ENCODE peak calls at places on chromosomes 2 and 18, in five cellular contexts. N is tibial nerve, Q is right atrium auricular region, A is H9, W is A673. I is an unnamed sample. For H3K27me3, the result is how much of the 10 kb centered on the place peaks cover.

GRCh38 chr2:156190532-156190931 is 142.0 kb downstream of the NR4A2 start:
- DNase-seq in Q (no peak), W (no peak), N (no peak), A (no peak), I (no peak)

GRCh38 chr18:79923896-79924585 is 27.4 kb downstream of the SLC66A2 start:
- DNase-seq in Q (no peak), A (no peak), W (no peak), N (no peak), I (peak)

GRCh38 chr2:10912796-10913445 is 1.2 kb downstream of the KCNF1 start:
- DNase-seq in N (no peak), Q (no peak), W (no peak), A (no peak), I (no peak)

GRCh38 chr2:173048901-173049661 is 26.6 kb upstream of the MAP3K20 start:
- DNase-seq in A (no peak), Q (peak), W (peak), N (peak), I (peak)

GRCh38 chr2:37323770-37324535 is 680 bp downstream of the PRKD3 start:
- DNase-seq in A (peak), W (peak), N (no peak), Q (no peak), I (no peak)

GRCh38 chr2:195559431-195559914 is 97.6 kb upstream of the SLC39A10 start:
- DNase-seq in N (no peak), Q (no peak), A (peak), W (peak), I (no peak)

GRCh38 chr2:179758636-179759035 is 102.8 kb downstream of the ZNF385B start:
- DNase-seq in Q (no peak), W (no peak), A (no peak), N (no peak), I (no peak)

GRCh38 chr2:196169521-196169920 is 1.9 kb downstream of the STK17B start:
- DNase-seq in W (no peak), Q (no peak), N (no peak), A (no peak), I (no peak)

GRCh38 chr2:30955516-30956132 is 148.4 kb upstream of the CAPN13 start:
- DNase-seq in Q (no peak), A (no peak), W (no peak), N (no peak), I (no peak)

GRCh38 chr18:72427721-72428120 is 116.4 kb downstream of the CBLN2 start:
- DNase-seq in W (no peak), N (no peak), Q (no peak), A (no peak), I (no peak)

GRCh38 chr2:236711440-236711839 is 141.8 kb downstream of the ACKR3 start:
- DNase-seq in N (peak), Q (peak), W (no peak), A (no peak), I (no peak)

DNA sequence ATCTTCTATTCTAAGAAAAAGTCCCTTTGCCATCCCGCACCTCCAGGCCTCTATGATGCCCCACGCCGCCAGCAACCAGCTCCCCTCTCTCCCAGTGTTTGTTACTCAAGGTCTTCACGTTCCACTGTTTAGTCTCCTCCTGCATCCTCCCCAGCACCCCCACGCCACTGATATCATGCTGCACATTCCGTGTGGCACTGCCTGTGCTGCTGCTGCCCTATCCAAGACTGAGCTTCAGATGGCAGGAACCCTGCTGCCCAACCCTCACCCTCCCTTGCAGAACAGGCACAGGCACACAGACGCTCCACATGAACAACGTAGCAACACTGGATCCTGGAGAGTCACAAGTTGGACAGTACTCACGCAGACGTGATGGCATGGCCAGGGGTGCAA is 35.3 kb downstream of the MYO5B start:
- DNase-seq in W (no peak), N (no peak), A (no peak), Q (no peak), I (no peak)
- H3K27me3 ChIP-seq in W (under half), N (under half), A (under half), Q (under half), I (under half)

DNA sequence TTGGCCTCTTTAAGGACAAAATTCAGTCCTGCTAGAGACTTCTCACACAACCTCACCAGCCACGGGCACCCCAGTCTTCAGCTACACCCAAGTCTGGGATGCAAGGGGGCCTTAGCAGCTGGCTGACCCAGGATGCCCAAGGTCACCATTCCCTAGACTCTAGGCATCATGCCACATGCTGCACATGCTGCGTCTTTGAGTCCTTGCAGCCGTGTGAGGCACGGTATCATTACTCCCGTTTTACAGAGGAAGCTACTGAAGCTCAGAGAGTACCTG is 2.6 kb upstream of the ATOH8 start:
- DNase-seq in Q (no peak), W (no peak), A (no peak), N (no peak), I (no peak)
- H3K27me3 ChIP-seq in Q (under half), W (under half), A (under half), N (under half), I (under half)

GRCh38 chr2:119546446-119546765 is 2.2 kb downstream of the CFAP221 start:
- DNase-seq in A (no peak), Q (no peak), N (no peak), W (no peak), I (no peak)
- H3K27me3 ChIP-seq in A (under half), Q (under half), N (under half), W (under half), I (under half)

GRCh38 chr2:73297586-73297985 is 4.2 kb upstream of the EGR4 start:
- DNase-seq in Q (no peak), A (no peak), W (no peak), N (no peak), I (no peak)
- H3K27me3 ChIP-seq in Q (under half), A (under half), W (under half), N (under half), I (half or more)

DNA sequence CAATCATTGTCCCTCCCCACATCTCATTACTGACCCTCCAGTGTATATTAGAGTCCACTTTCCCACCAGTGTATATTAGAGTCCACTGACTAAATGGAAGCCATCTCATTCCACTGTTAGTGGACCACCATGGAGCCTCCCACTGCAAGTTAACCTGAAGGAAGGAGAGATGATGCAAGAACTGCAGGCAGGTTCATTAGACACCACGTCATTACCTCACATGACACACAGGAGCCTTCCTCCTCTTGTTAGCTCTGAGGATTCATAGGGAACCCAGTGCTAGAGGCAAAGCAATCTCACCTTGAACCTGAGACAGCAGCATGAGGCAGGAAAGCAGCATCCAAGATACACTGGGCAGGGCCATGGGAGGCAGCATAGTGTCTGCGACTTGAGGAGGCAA is 523 bp downstream of the REG3A start:
- DNase-seq in W (no peak), Q (no peak), N (no peak), A (no peak), I (no peak)
- H3K27me3 ChIP-seq in W (under half), Q (under half), N (under half), A (under half), I (under half)